ENCODE peak calls at places on chromosome 1, in five cellular contexts. U, R, T, P and K are unnamed samples.
A peak's percentile ranks its signal among the peaks of the same experiment; 100 is the strongest.

GRCh38 chr1:4126731-4127594 is 226.9 kb upstream of the C1orf174 start:
- DNase-seq in T (no peak), P (no peak), U (no peak), R (peak; percentile 27), K (no peak)

GRCh38 chr1:25913166-25913565 is 6.9 kb upstream of the STMN1 start:
- DNase-seq in R (no peak), P (no peak), T (no peak), U (no peak), K (no peak)

GRCh38 chr1:78483903-78484302 is 6.9 kb upstream of the PTGFR start:
- DNase-seq in P (no peak), R (no peak), U (no peak), T (no peak), K (peak; percentile 59)

GRCh38 chr1:2311184-2312032 is 79.9 kb downstream of the MORN1 start:
- DNase-seq in P (no peak), T (peak; percentile 83), U (peak; percentile 73), R (peak; percentile 78), K (peak; percentile 89)

GRCh38 chr1:87864676-87865075 is 536.0 kb downstream of the LMO4 start:
- DNase-seq in P (no peak), R (no peak), T (no peak), U (no peak), K (no peak)

GRCh38 chr1:25675729-25676476 is 59.3 kb downstream of the MAN1C1 start:
- DNase-seq in R (no peak), U (no peak), P (peak; percentile 93), T (no peak), K (no peak)

GRCh38 chr1:93828437-93828756 is 50.6 kb downstream of the DNTTIP2 start:
- DNase-seq in R (no peak), T (no peak), U (no peak), P (no peak), K (no peak)

GRCh38 chr1:150021191-150021688 is 10.7 kb upstream of the OTUD7B start:
- DNase-seq in T (no peak), P (no peak), U (peak; percentile 95), R (no peak), K (no peak)

GRCh38 chr1:92503043-92503925 is 16.6 kb upstream of the GFI1 start:
- DNase-seq in U (no peak), P (no peak), T (no peak), R (no peak), K (no peak)

GRCh38 chr1:119330062-119330939 is 38.3 kb upstream of the HAO2 start:
- DNase-seq in R (no peak), P (no peak), T (no peak), U (no peak), K (no peak)

GRCh38 chr1:21898326-21899155 is 38.6 kb downstream of the HSPG2 start:
- DNase-seq in P (no peak), T (no peak), R (no peak), U (peak; percentile 26), K (no peak)

GRCh38 chr1:53367503-53368313 is 39.8 kb upstream of the LRP8 start:
- DNase-seq in T (peak; percentile 37), P (peak; percentile 64), U (no peak), R (peak; percentile 43), K (no peak)

GRCh38 chr1:109089242-109090015 is 1.1 kb upstream of the TMEM167B start:
- DNase-seq in R (peak; percentile 81), P (no peak), U (peak; percentile 87), T (peak; percentile 69), K (peak; percentile 93)

GRCh38 chr1:223364685-223365382 is 858 bp upstream of the SUSD4 start:
- DNase-seq in P (no peak), U (no peak), T (peak; percentile 78), R (peak; percentile 30), K (peak; percentile 77)

GRCh38 chr1:230120289-230120948 is 53.4 kb downstream of the GALNT2 start:
- DNase-seq in T (no peak), U (no peak), P (no peak), R (no peak), K (no peak)

GRCh38 chr1:230122361-230123279 is 55.6 kb downstream of the GALNT2 start:
- DNase-seq in U (no peak), P (no peak), T (no peak), R (no peak), K (no peak)

GRCh38 chr1:230119340-230119739 is 52.3 kb downstream of the GALNT2 start:
- DNase-seq in P (no peak), R (no peak), U (no peak), T (no peak), K (no peak)

GRCh38 chr1:230121950-230122349 is 54.9 kb downstream of the GALNT2 start:
- DNase-seq in U (no peak), R (no peak), P (no peak), T (no peak), K (no peak)

DNA sequence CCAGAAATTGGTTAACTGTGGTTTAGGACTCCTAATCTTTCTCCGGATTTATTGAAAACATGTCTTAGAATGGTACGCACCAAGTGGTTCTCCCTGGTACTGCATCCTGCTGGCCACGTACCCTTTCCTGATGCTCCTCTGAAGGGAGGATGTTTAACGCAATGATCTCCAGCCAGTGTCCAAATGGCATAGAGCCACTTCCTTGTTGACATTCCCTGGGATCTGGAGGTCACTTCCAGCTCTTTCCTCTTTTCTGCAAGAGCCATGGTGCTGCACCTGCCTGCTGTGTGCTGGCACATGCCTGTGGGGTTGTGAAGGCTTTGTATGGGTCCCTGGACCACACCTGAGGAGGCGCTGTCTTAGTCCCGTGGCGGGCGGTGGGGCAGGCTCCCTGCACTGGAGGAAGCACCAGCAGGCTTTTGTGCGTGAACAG is 53.9 kb downstream of the GALNT2 start:
- DNase-seq in R (peak; percentile 56), P (no peak), T (peak; percentile 77), U (peak; percentile 51), K (peak; percentile 74)
- H3K4me1 ChIP-seq in R (peaks cover 74% of the 10 kb centered on the region), P (peaks cover 50% of the 10 kb centered on the region), T (peaks cover 2% of the 10 kb centered on the region), U (peaks cover 51% of the 10 kb centered on the region), K (peaks cover 9% of the 10 kb centered on the region)

DNA sequence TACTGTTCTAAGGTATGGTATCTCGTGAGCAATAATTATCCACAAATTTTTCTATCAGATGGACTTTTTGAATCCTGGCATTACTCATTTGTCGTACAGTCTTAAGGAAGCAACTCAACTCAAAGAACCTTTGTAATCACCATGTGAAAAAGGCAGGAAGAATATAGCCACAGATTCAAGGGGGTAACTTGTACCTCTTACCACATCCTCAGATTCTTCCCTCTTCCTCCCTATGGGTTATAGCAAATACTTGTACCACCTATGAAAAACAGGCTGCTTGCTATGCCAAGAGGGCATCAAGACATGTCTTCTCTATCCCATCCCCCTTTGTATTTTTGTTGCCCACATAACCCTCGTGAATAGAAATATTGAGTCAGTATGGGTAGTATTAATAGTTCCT is 616.6 kb upstream of the USP24 start:
- DNase-seq in U (no peak), P (no peak), T (no peak), R (no peak), K (no peak)
- TF ChIP-seq CREB1 in U (no peak), P (no peak), T (no peak), R (no peak), K (no peak)

GRCh38 chr1:38266197-38266520 is 219.6 kb upstream of the POU3F1 start:
- DNase-seq in T (no peak), P (no peak), R (no peak), U (peak; percentile 61), K (no peak)

GRCh38 chr1:38265293-38266196 is 219.0 kb upstream of the POU3F1 start:
- DNase-seq in U (no peak), P (no peak), T (no peak), R (peak; percentile 27), K (no peak)

GRCh38 chr1:38270241-38270871 is 223.8 kb upstream of the POU3F1 start:
- DNase-seq in R (no peak), P (no peak), T (peak; percentile 76), U (no peak), K (peak; percentile 91)

GRCh38 chr1:38267037-38268036 is 220.7 kb upstream of the POU3F1 start:
- DNase-seq in R (no peak), T (no peak), P (no peak), U (no peak), K (peak; percentile 16)

DNA sequence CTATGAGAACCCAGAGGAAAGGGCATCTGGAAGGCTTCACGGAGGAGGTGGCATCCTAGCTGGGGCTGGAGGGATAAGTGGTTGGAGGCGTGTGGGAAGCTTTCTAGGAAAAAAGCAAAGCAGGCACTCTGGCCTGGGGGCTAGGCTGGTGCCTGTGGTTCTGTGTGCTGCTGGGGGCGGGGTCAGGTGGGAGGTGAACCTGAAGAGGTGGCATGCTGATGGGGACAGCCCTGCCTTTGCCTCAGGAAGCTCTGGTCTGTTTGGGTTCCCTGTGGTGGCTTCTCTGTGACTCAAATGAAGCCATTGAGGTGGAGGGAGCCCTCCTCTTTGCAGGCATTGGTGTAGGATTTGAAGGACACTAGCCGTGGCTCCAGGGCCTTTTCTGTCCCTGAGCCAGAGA is 221.6 kb upstream of the POU3F1 start:
- DNase-seq in P (no peak), R (no peak), T (no peak), U (no peak), K (peak; percentile 10)
- H3K4me1 ChIP-seq in P (no peaks in the 10 kb centered on the region), R (peaks cover 22% of the 10 kb centered on the region), T (peaks cover 32% of the 10 kb centered on the region), U (peaks cover 16% of the 10 kb centered on the region), K (peaks cover 41% of the 10 kb centered on the region)

GRCh38 chr1:18535391-18536210 is 54.9 kb downstream of the KLHDC7A start:
- DNase-seq in P (no peak), T (peak; percentile 38), R (no peak), U (no peak), K (no peak)
- TF ChIP-seq CREB1 in P (no peak), T (no peak), R (no peak), U (no peak), K (no peak)